ENCODE peak calls at places on chromosomes 2 and 18, in nine cellular contexts. X is renal cortical epithelial cell, P is HuH-7.5, I is GM03348, T is psoas muscle, Y is WTC11, N is aorta, H is left cardiac atrium, B is RWPE1. J is an unnamed sample.

GRCh38 chr18:37529863-37530262 is 35.7 kb downstream of the CELF4 start:
- DNase-seq in H (no peak), P (no peak), N (no peak), X (no peak), B (no peak), Y (no peak), I (no peak), T (no peak), J (no peak)

GRCh38 chr2:3462493-3463104 is 56.7 kb downstream of the ADI1 start:
- DNase-seq in X (no peak), P (no peak), I (no peak), T (peak), B (no peak), Y (no peak), N (no peak), H (no peak), J (no peak)

GRCh38 chr2:241702155-241702404 is 241 bp downstream of the ING5 start:
- DNase-seq in H (no peak), B (peak), T (no peak), Y (no peak), X (no peak), N (no peak), I (no peak), P (peak), J (no peak)

GRCh38 chr2:109619131-109619615 is 5.0 kb downstream of the SOWAHC start:
- DNase-seq in T (no peak), N (no peak), B (no peak), X (no peak), I (no peak), P (no peak), H (no peak), Y (no peak), J (no peak)

GRCh38 chr2:61117534-61117933 is 44.5 kb upstream of the C2orf74 start:
- DNase-seq in P (no peak), B (no peak), N (no peak), H (no peak), X (peak), Y (no peak), I (no peak), T (no peak), J (no peak)

GRCh38 chr2:20619624-20620024 is 31.3 kb downstream of the HS1BP3 start:
- DNase-seq in H (peak), B (no peak), I (no peak), T (peak), P (no peak), Y (no peak), X (no peak), N (peak), J (no peak)

GRCh38 chr2:106232633-106233032 is 38.5 kb upstream of the UXS1 start:
- DNase-seq in H (peak), T (no peak), B (no peak), Y (no peak), I (no peak), P (no peak), N (no peak), X (no peak), J (no peak)

GRCh38 chr18:10329116-10329515 is 125.3 kb upstream of the APCDD1 start:
- DNase-seq in H (no peak), N (no peak), X (no peak), I (no peak), Y (no peak), P (no peak), B (no peak), T (no peak), J (no peak)

GRCh38 chr2:21367421-21367820 is 243.7 kb downstream of the TDRD15 start:
- DNase-seq in T (no peak), P (no peak), X (peak), Y (no peak), N (no peak), H (no peak), B (no peak), I (no peak), J (no peak)

GRCh38 chr18:9283789-9284188 is 50.8 kb upstream of the TWSG1 start:
- DNase-seq in N (no peak), H (no peak), P (no peak), T (no peak), X (no peak), B (no peak), Y (no peak), I (no peak), J (no peak)

GRCh38 chr2:121649652-121650553 is 641 bp upstream of the CLASP1 start:
- DNase-seq in I (peak), H (peak), B (peak), N (peak), Y (peak), P (peak), X (peak), T (peak), J (peak)

GRCh38 chr2:191675807-191676667 is 1.9 kb upstream of the NABP1 start:
- DNase-seq in P (no peak), T (peak), X (no peak), N (peak), H (peak), I (peak), B (no peak), Y (no peak), J (no peak)

GRCh38 chr18:21450503-21450902 is 150.0 kb downstream of the ESCO1 start:
- DNase-seq in T (peak), B (no peak), P (no peak), N (no peak), H (no peak), X (no peak), I (no peak), Y (no peak), J (no peak)

GRCh38 chr18:48735070-48735676 is 196.3 kb downstream of the CTIF start:
- DNase-seq in X (peak), N (peak), H (no peak), Y (no peak), P (no peak), I (no peak), B (peak), T (no peak), J (no peak)

GRCh38 chr2:190184460-190184859 is 121.9 kb upstream of the MSTN start:
- DNase-seq in X (no peak), Y (no peak), T (no peak), P (no peak), N (no peak), I (no peak), B (no peak), H (no peak), J (no peak)

GRCh38 chr2:200479617-200480292 is 30.1 kb downstream of the KCTD18 start:
- DNase-seq in I (peak), P (no peak), X (peak), N (no peak), T (no peak), Y (no peak), B (peak), H (no peak), J (no peak)

GRCh38 chr2:96685592-96686459 is 43.3 kb downstream of the FER1L5 start:
- DNase-seq in T (no peak), I (peak), H (no peak), B (no peak), X (no peak), Y (peak), P (peak), N (no peak), J (peak)

GRCh38 chr18:58067611-58068010 is 23.6 kb downstream of the NEDD4L start:
- DNase-seq in B (no peak), H (no peak), T (no peak), Y (no peak), N (no peak), X (no peak), I (no peak), P (no peak), J (no peak)

GRCh38 chr2:190587106-190587505 is 52.6 kb upstream of the NEMP2 start:
- DNase-seq in H (no peak), B (no peak), X (no peak), I (no peak), P (no peak), T (no peak), N (no peak), Y (no peak), J (no peak)

GRCh38 chr18:23406271-23406787 is 46.8 kb upstream of the RIOK3 start:
- DNase-seq in N (no peak), I (peak), X (peak), Y (no peak), T (no peak), H (peak), P (no peak), B (no peak), J (no peak)

GRCh38 chr2:22893773-22894517 is 491.0 kb upstream of the KLHL29 start:
- DNase-seq in H (no peak), I (no peak), B (no peak), P (no peak), X (peak), N (no peak), T (no peak), Y (no peak), J (no peak)

GRCh38 chr2:83273322-83273721 is 1185.8 kb downstream of the SUCLG1 start:
- DNase-seq in I (no peak), T (no peak), N (no peak), H (no peak), X (no peak), Y (no peak), P (no peak), B (no peak), J (no peak)

GRCh38 chr2:17228461-17228860 is 289.8 kb downstream of the RAD51AP2 start:
- DNase-seq in Y (no peak), X (no peak), T (no peak), H (no peak), N (no peak), P (no peak), B (no peak), I (no peak), J (no peak)

GRCh38 chr2:168118733-168119518 is 128.5 kb downstream of the STK39 start:
- DNase-seq in N (no peak), P (no peak), B (peak), H (no peak), X (peak), Y (no peak), T (no peak), I (peak), J (no peak)

GRCh38 chr2:173451137-173451536 is 96.5 kb downstream of the CDCA7 start:
- DNase-seq in I (no peak), H (no peak), X (no peak), N (no peak), P (no peak), T (no peak), Y (no peak), B (no peak), J (no peak)

GRCh38 chr2:185246717-185247116 is 491.9 kb upstream of the FSIP2 start:
- DNase-seq in X (no peak), B (no peak), T (no peak), Y (no peak), N (no peak), I (no peak), H (no peak), P (no peak), J (no peak)

GRCh38 chr18:44356566-44357157 is 324.0 kb upstream of the SETBP1 start:
- DNase-seq in X (no peak), N (no peak), T (no peak), I (no peak), H (no peak), Y (peak), P (no peak), B (no peak), J (no peak)

J was measured in mesothelial cell of epicardium.